ENCODE peak calls at places on chromosomes 6 and 20, in ten cellular contexts. N is adrenal gland; Z is Panc1; G is RWPE1; Q is mesendoderm; P is heart right ventricle; M is SK-N-MC; T is CD8-positive, alpha-beta T cell; Y is Karpas-422; A is PC-3. J is an unnamed sample.

GRCh38 chr6:30883743-30884520 is at the start of gene DDR1:
- DNase-seq in N (peak; percentile 77), Z (no peak), G (peak; percentile 90), Q (peak; percentile 68), P (peak; percentile 73), M (no peak), T (no peak), Y (peak; percentile 51), A (peak; percentile 75), J (peak; percentile 91)

GRCh38 chr20:63819224-63819917 is 11.7 kb downstream of the ZBTB46 start:
- DNase-seq in N (no peak), Z (no peak), G (peak; percentile 45), Q (peak; percentile 28), P (no peak), M (no peak), T (no peak), Y (peak; percentile 50), A (peak; percentile 54), J (no peak)

GRCh38 chr20:51444472-51444871 is 98.0 kb downstream of the NFATC2 start:
- DNase-seq in N (no peak), Z (no peak), G (no peak), Q (no peak), P (no peak), M (no peak), T (no peak), Y (no peak), A (no peak), J (no peak)

GRCh38 chr6:113412589-113413367 is 444.4 kb upstream of the MARCKS start:
- DNase-seq in N (no peak), Z (no peak), G (no peak), Q (peak; percentile 29), P (no peak), M (no peak), T (no peak), Y (no peak), A (peak; percentile 4), J (no peak)

GRCh38 chr6:48426636-48427035 is 315.6 kb upstream of the PTCHD4 start:
- DNase-seq in N (no peak), Z (no peak), G (no peak), Q (no peak), P (no peak), M (no peak), T (no peak), Y (no peak), A (peak; percentile 40), J (peak; percentile 92)

GRCh38 chr20:49252556-49253350 is 25.1 kb downstream of the ZNFX1 start:
- DNase-seq in N (no peak), Z (no peak), G (no peak), Q (no peak), P (no peak), M (no peak), T (no peak), Y (no peak), A (no peak), J (no peak)

GRCh38 chr6:90284236-90284744 is 12.4 kb downstream of the BACH2 start:
- DNase-seq in N (peak; percentile 58), Z (no peak), G (peak; percentile 92), Q (peak; percentile 96), P (no peak), M (no peak), T (no peak), Y (no peak), A (peak; percentile 90), J (no peak)

GRCh38 chr6:12324741-12325140 is 34.6 kb downstream of the EDN1 start:
- DNase-seq in N (no peak), Z (no peak), G (no peak), Q (peak; percentile 92), P (no peak), M (no peak), T (no peak), Y (no peak), A (peak; percentile 37), J (no peak)

GRCh38 chr6:143059616-143060353 is 904 bp upstream of the AIG1 start:
- DNase-seq in N (no peak), Z (no peak), G (peak; percentile 87), Q (peak; percentile 55), P (no peak), M (no peak), T (no peak), Y (no peak), A (peak; percentile 93), J (peak; percentile 70)

GRCh38 chr20:51287628-51288413 is 254.7 kb downstream of the NFATC2 start:
- DNase-seq in N (no peak), Z (no peak), G (no peak), Q (no peak), P (no peak), M (no peak), T (no peak), Y (no peak), A (no peak), J (peak; percentile 23)

GRCh38 chr6:38676236-38676973 is 26.5 kb downstream of the GLO1 start:
- DNase-seq in N (no peak), Z (no peak), G (no peak), Q (no peak), P (no peak), M (no peak), T (no peak), Y (no peak), A (no peak), J (no peak)

GRCh38 chr6:20490591-20490990 is 43.7 kb upstream of the CDKAL1 start:
- DNase-seq in N (no peak), Z (no peak), G (no peak), Q (no peak), P (no peak), M (no peak), T (no peak), Y (no peak), A (no peak), J (no peak)

GRCh38 chr6:113860165-113860955 is 3.2 kb downstream of the MARCKS start:
- DNase-seq in N (peak; percentile 52), Z (no peak), G (peak; percentile 21), Q (no peak), P (peak; percentile 42), M (no peak), T (no peak), Y (no peak), A (peak; percentile 22), J (peak; percentile 66)

GRCh38 chr6:119628691-119629621 is 279.4 kb upstream of the MAN1A1 start:
- DNase-seq in N (no peak), Z (no peak), G (no peak), Q (peak; percentile 70), P (no peak), M (no peak), T (no peak), Y (no peak), A (no peak), J (no peak)

GRCh38 chr6:119446623-119447008 is 97.1 kb upstream of the MAN1A1 start:
- DNase-seq in N (peak; percentile 75), Z (no peak), G (no peak), Q (no peak), P (no peak), M (no peak), T (no peak), Y (no peak), A (peak; percentile 68), J (no peak)

DNA sequence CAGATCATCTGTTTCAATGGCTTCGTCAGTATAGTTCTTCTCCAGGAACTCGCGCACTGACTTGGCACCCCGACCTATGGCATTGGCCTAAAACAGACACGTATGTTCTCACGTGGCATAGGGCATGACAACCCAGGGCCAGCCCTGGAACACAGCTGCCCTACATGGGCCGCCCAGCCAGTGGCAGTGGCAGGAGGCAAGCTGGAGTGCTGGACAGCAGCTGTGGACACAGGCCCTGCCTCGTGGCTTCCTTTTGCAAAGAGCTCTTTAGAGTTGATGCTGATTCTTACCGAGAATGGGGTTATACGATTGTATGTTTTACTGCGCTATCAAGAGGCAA is 5.0 kb downstream of the PSMA7 start:
- DNase-seq in N (no peak), Z (no peak), G (no peak), Q (no peak), P (no peak), M (no peak), T (no peak), Y (no peak), A (no peak), J (no peak)
- H3K27ac ChIP-seq in N (peak overlapping the region; percentile 11), Z (no peak overlapping the region), G (peak overlapping the region; percentile 56), Q (no peak overlapping the region), P (no peak overlapping the region), M (no peak overlapping the region), T (no peak overlapping the region), Y (no peak overlapping the region), A (no peak overlapping the region), J (no peak overlapping the region)

DNA sequence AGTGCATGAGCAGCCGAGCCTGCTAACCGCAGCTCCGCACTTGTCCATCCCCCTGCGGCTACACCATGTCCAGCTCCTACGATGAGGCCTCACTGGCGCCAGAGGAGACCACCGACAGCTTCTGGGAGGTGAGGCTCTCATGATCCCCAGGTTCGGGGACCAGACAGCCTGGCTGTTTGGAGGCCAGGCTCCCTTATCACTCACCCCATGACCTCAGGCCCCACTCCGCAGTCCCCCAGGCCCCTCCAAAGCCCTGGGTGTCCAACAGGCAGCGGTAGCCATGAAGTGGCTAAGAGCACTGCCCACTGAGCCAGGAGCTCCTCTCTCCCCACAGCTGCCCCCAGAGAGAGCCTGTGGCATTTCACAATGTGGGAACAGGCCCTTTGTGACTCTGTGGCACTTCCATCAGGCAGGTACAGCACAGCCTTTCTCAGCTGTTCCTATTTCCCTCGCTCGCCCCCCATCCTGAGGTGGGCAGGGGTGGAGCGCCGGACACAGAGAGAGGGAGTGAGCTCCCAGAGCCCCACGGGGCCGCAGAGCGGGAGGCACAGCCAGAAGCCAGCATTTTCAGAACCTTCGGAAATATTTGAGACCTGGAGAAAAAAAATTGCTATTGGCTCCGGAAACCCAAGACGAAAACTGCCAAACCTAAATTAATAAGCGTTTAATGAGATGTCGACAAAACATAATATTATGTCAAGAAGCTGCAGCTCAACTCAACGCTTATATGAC is 29.7 kb downstream of the SPDEF start:
- DNase-seq in N (no peak), Z (no peak), G (no peak), Q (no peak), P (no peak), M (peak; percentile 39), T (no peak), Y (no peak), A (no peak), J (no peak)
- H3K27ac ChIP-seq in N (no peak overlapping the region), Z (peak overlapping the region; percentile 72), G (peak overlapping the region; percentile 37), Q (no peak overlapping the region), P (peak overlapping the region; percentile 55), M (peak overlapping the region; percentile 40), T (peak overlapping the region; percentile 58), Y (no peak overlapping the region), A (no peak overlapping the region), J (peak overlapping the region; percentile 11)

DNA sequence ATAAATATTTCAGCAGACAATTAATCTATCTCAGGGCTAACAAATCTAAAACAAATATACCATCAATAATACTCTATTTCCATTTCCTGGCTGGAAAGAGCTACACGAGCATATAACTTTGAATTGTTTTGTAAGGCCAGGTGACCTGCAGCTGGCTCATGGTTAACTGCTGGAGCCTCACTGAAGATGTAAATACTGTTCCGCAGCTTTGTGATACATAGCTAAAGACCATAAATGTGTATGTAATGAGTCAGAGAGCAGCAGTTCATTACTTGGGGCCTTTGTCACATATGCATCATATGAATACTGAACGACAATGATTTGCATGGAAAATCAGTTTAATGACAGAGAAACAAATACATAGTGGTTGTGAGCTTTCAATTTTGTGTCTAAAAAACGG is 109.4 kb upstream of the CCN2 start:
- DNase-seq in N (no peak), Z (peak; percentile 60), G (peak; percentile 24), Q (no peak), P (no peak), M (no peak), T (no peak), Y (no peak), A (peak; percentile 82), J (no peak)
- H3K27ac ChIP-seq in N (no peak overlapping the region), Z (peak overlapping the region; percentile 42), G (no peak overlapping the region), Q (no peak overlapping the region), P (no peak overlapping the region), M (no peak overlapping the region), T (no peak overlapping the region), Y (no peak overlapping the region), A (peak overlapping the region; percentile 17), J (no peak overlapping the region)

GRCh38 chr20:22821081-22821480 is 214.0 kb upstream of the SSTR4 start:
- DNase-seq in N (no peak), Z (no peak), G (no peak), Q (no peak), P (no peak), M (no peak), T (no peak), Y (no peak), A (peak; percentile 15), J (peak; percentile 46)
- H3K27ac ChIP-seq in N (no peak overlapping the region), Z (no peak overlapping the region), G (no peak overlapping the region), Q (no peak overlapping the region), P (no peak overlapping the region), M (no peak overlapping the region), T (no peak overlapping the region), Y (no peak overlapping the region), A (no peak overlapping the region), J (peak overlapping the region; percentile 11)

J was measured in cardiac muscle cell.